ENCODE peak calls at places on chromosomes 11 and 22, in ten cellular contexts. One of them, this sample, is unnamed.

GRCh38 chr11:114036156-114036811 is 23.2 kb upstream of the ZBTB16 start:
- DNase-seq in tibial artery: peak; percentile 91
- DNase-seq in left ventricle myocardium inferior: peak; percentile 88
- DNase-seq in right atrium auricular region: peak; percentile 87
- DNase-seq in substantia nigra: peak; percentile 65
- DNase-seq in colonic mucosa: peak; percentile 86
- DNase-seq in tibial nerve: peak; percentile 73
- DNase-seq in breast epithelium: peak; percentile 86
- DNase-seq in esophagus squamous epithelium: no peak
- DNase-seq in PC-3: peak; percentile 79
- DNase-seq in this sample: peak; percentile 34

GRCh38 chr11:23947883-23948282 is 549.0 kb upstream of the LUZP2 start:
- DNase-seq in tibial artery: no peak
- DNase-seq in left ventricle myocardium inferior: no peak
- DNase-seq in right atrium auricular region: no peak
- DNase-seq in substantia nigra: no peak
- DNase-seq in colonic mucosa: no peak
- DNase-seq in tibial nerve: no peak
- DNase-seq in breast epithelium: no peak
- DNase-seq in esophagus squamous epithelium: no peak
- DNase-seq in PC-3: no peak
- DNase-seq in this sample: no peak

GRCh38 chr11:133157180-133157579 is 375.1 kb downstream of the OPCML start:
- DNase-seq in tibial artery: no peak
- DNase-seq in left ventricle myocardium inferior: no peak
- DNase-seq in right atrium auricular region: no peak
- DNase-seq in substantia nigra: no peak
- DNase-seq in colonic mucosa: no peak
- DNase-seq in tibial nerve: no peak
- DNase-seq in breast epithelium: no peak
- DNase-seq in esophagus squamous epithelium: no peak
- DNase-seq in PC-3: no peak
- DNase-seq in this sample: no peak

GRCh38 chr22:39712081-39712480 is 141.5 kb downstream of the CACNA1I start:
- DNase-seq in tibial artery: no peak
- DNase-seq in left ventricle myocardium inferior: no peak
- DNase-seq in right atrium auricular region: no peak
- DNase-seq in substantia nigra: no peak
- DNase-seq in colonic mucosa: no peak
- DNase-seq in tibial nerve: no peak
- DNase-seq in breast epithelium: no peak
- DNase-seq in esophagus squamous epithelium: no peak
- DNase-seq in PC-3: no peak
- DNase-seq in this sample: no peak

GRCh38 chr11:47060807-47061206 is 115.9 kb downstream of the ARFGAP2 start:
- DNase-seq in tibial artery: no peak
- DNase-seq in left ventricle myocardium inferior: no peak
- DNase-seq in right atrium auricular region: no peak
- DNase-seq in substantia nigra: no peak
- DNase-seq in colonic mucosa: no peak
- DNase-seq in tibial nerve: no peak
- DNase-seq in breast epithelium: no peak
- DNase-seq in esophagus squamous epithelium: no peak
- DNase-seq in PC-3: peak; percentile 4
- DNase-seq in this sample: no peak

GRCh38 chr11:2704356-2704755 is 4.6 kb upstream of the KCNQ1OT1 start:
- DNase-seq in tibial artery: no peak
- DNase-seq in left ventricle myocardium inferior: peak; percentile 3
- DNase-seq in right atrium auricular region: no peak
- DNase-seq in substantia nigra: no peak
- DNase-seq in colonic mucosa: no peak
- DNase-seq in tibial nerve: no peak
- DNase-seq in breast epithelium: no peak
- DNase-seq in esophagus squamous epithelium: no peak
- DNase-seq in PC-3: no peak
- DNase-seq in this sample: no peak

GRCh38 chr11:45880772-45881570 is 4.5 kb upstream of the MAPK8IP1 start:
- DNase-seq in tibial artery: no peak
- DNase-seq in left ventricle myocardium inferior: no peak
- DNase-seq in right atrium auricular region: no peak
- DNase-seq in substantia nigra: no peak
- DNase-seq in colonic mucosa: no peak
- DNase-seq in tibial nerve: no peak
- DNase-seq in breast epithelium: no peak
- DNase-seq in esophagus squamous epithelium: no peak
- DNase-seq in PC-3: no peak
- DNase-seq in this sample: no peak

GRCh38 chr11:116733959-116734517 is 38.7 kb downstream of the BUD13 start:
- DNase-seq in tibial artery: peak; percentile 10
- DNase-seq in left ventricle myocardium inferior: no peak
- DNase-seq in right atrium auricular region: no peak
- DNase-seq in substantia nigra: no peak
- DNase-seq in colonic mucosa: no peak
- DNase-seq in tibial nerve: no peak
- DNase-seq in breast epithelium: peak; percentile 17
- DNase-seq in esophagus squamous epithelium: no peak
- DNase-seq in PC-3: no peak
- DNase-seq in this sample: no peak

GRCh38 chr11:70577948-70578347 is 179.6 kb downstream of the CTTN start:
- DNase-seq in tibial artery: peak; percentile 47
- DNase-seq in left ventricle myocardium inferior: no peak
- DNase-seq in right atrium auricular region: no peak
- DNase-seq in substantia nigra: no peak
- DNase-seq in colonic mucosa: no peak
- DNase-seq in tibial nerve: no peak
- DNase-seq in breast epithelium: no peak
- DNase-seq in esophagus squamous epithelium: no peak
- DNase-seq in PC-3: no peak
- DNase-seq in this sample: no peak

GRCh38 chr11:3230636-3231549 is 1.3 kb downstream of the MRGPRE start:
- DNase-seq in tibial artery: no peak
- DNase-seq in left ventricle myocardium inferior: no peak
- DNase-seq in right atrium auricular region: peak; percentile 43
- DNase-seq in substantia nigra: no peak
- DNase-seq in colonic mucosa: no peak
- DNase-seq in tibial nerve: no peak
- DNase-seq in breast epithelium: no peak
- DNase-seq in esophagus squamous epithelium: no peak
- DNase-seq in PC-3: no peak
- DNase-seq in this sample: no peak

GRCh38 chr22:49774499-49775151 is 53.0 kb downstream of the BRD1 start:
- DNase-seq in tibial artery: no peak
- DNase-seq in left ventricle myocardium inferior: no peak
- DNase-seq in right atrium auricular region: no peak
- DNase-seq in substantia nigra: no peak
- DNase-seq in colonic mucosa: no peak
- DNase-seq in tibial nerve: no peak
- DNase-seq in breast epithelium: no peak
- DNase-seq in esophagus squamous epithelium: no peak
- DNase-seq in PC-3: no peak
- DNase-seq in this sample: no peak

GRCh38 chr22:45709004-45709739 is 37.5 kb downstream of the ATXN10 start:
- DNase-seq in tibial artery: no peak
- DNase-seq in left ventricle myocardium inferior: no peak
- DNase-seq in right atrium auricular region: no peak
- DNase-seq in substantia nigra: no peak
- DNase-seq in colonic mucosa: no peak
- DNase-seq in tibial nerve: no peak
- DNase-seq in breast epithelium: no peak
- DNase-seq in esophagus squamous epithelium: no peak
- DNase-seq in PC-3: peak; percentile 74
- DNase-seq in this sample: no peak

GRCh38 chr11:61972796-61973602 is 5.6 kb upstream of the FTH1 start:
- DNase-seq in tibial artery: peak; percentile 74
- DNase-seq in left ventricle myocardium inferior: no peak
- DNase-seq in right atrium auricular region: no peak
- DNase-seq in substantia nigra: no peak
- DNase-seq in colonic mucosa: peak; percentile 54
- DNase-seq in tibial nerve: no peak
- DNase-seq in breast epithelium: peak; percentile 51
- DNase-seq in esophagus squamous epithelium: no peak
- DNase-seq in PC-3: peak; percentile 96
- DNase-seq in this sample: no peak

GRCh38 chr11:48384670-48385069 is 18.4 kb upstream of the OR4C5 start:
- DNase-seq in tibial artery: no peak
- DNase-seq in left ventricle myocardium inferior: no peak
- DNase-seq in right atrium auricular region: no peak
- DNase-seq in substantia nigra: no peak
- DNase-seq in colonic mucosa: no peak
- DNase-seq in tibial nerve: no peak
- DNase-seq in breast epithelium: no peak
- DNase-seq in esophagus squamous epithelium: no peak
- DNase-seq in PC-3: no peak
- DNase-seq in this sample: no peak

GRCh38 chr11:117780456-117780855 is 16.6 kb downstream of the DSCAML1 start:
- DNase-seq in tibial artery: no peak
- DNase-seq in left ventricle myocardium inferior: no peak
- DNase-seq in right atrium auricular region: no peak
- DNase-seq in substantia nigra: no peak
- DNase-seq in colonic mucosa: no peak
- DNase-seq in tibial nerve: no peak
- DNase-seq in breast epithelium: no peak
- DNase-seq in esophagus squamous epithelium: no peak
- DNase-seq in PC-3: no peak
- DNase-seq in this sample: no peak

GRCh38 chr11:73810637-73811036 is 23.0 kb downstream of the MRPL48 start:
- DNase-seq in tibial artery: no peak
- DNase-seq in left ventricle myocardium inferior: no peak
- DNase-seq in right atrium auricular region: no peak
- DNase-seq in substantia nigra: no peak
- DNase-seq in colonic mucosa: no peak
- DNase-seq in tibial nerve: no peak
- DNase-seq in breast epithelium: no peak
- DNase-seq in esophagus squamous epithelium: no peak
- DNase-seq in PC-3: no peak
- DNase-seq in this sample: no peak
- H3K27ac ChIP-seq in tibial artery: no peak overlapping the region
- H3K27ac ChIP-seq in left ventricle myocardium inferior: no peak overlapping the region
- H3K27ac ChIP-seq in right atrium auricular region: no peak overlapping the region
- H3K27ac ChIP-seq in substantia nigra: no peak overlapping the region
- H3K27ac ChIP-seq in colonic mucosa: no peak overlapping the region
- H3K27ac ChIP-seq in tibial nerve: no peak overlapping the region
- H3K27ac ChIP-seq in breast epithelium: no peak overlapping the region
- H3K27ac ChIP-seq in esophagus squamous epithelium: no peak overlapping the region
- H3K27ac ChIP-seq in PC-3: no peak overlapping the region
- H3K27ac ChIP-seq in this sample: no peak overlapping the region

DNA sequence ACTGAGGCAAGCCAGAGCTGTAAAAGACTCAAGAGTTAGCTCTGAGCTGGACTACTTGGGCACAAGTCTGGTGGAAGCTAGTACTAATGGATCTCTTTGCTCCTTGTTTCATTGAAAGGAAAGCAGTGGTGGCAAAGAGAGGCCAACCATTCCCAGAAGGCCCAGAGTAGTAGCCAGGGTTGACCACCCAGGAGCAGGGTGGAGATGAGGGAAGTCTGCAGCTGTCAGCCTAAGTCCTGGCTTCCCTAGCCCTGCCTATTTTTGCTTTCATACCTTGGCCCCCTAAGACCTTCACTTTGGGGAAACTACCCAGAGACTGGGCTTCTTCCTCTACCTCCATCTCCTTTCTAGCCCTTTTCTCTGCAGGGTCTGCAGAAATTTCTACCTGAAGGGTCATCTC is 155.0 kb upstream of the NCAM1 start:
- DNase-seq in tibial artery: no peak
- DNase-seq in left ventricle myocardium inferior: no peak
- DNase-seq in right atrium auricular region: no peak
- DNase-seq in substantia nigra: no peak
- DNase-seq in colonic mucosa: no peak
- DNase-seq in tibial nerve: no peak
- DNase-seq in breast epithelium: no peak
- DNase-seq in esophagus squamous epithelium: no peak
- DNase-seq in PC-3: no peak
- DNase-seq in this sample: no peak
- H3K27ac ChIP-seq in tibial artery: no peak overlapping the region
- H3K27ac ChIP-seq in left ventricle myocardium inferior: no peak overlapping the region
- H3K27ac ChIP-seq in right atrium auricular region: no peak overlapping the region
- H3K27ac ChIP-seq in substantia nigra: no peak overlapping the region
- H3K27ac ChIP-seq in colonic mucosa: no peak overlapping the region
- H3K27ac ChIP-seq in tibial nerve: no peak overlapping the region
- H3K27ac ChIP-seq in breast epithelium: no peak overlapping the region
- H3K27ac ChIP-seq in esophagus squamous epithelium: no peak overlapping the region
- H3K27ac ChIP-seq in PC-3: no peak overlapping the region
- H3K27ac ChIP-seq in this sample: no peak overlapping the region

DNA sequence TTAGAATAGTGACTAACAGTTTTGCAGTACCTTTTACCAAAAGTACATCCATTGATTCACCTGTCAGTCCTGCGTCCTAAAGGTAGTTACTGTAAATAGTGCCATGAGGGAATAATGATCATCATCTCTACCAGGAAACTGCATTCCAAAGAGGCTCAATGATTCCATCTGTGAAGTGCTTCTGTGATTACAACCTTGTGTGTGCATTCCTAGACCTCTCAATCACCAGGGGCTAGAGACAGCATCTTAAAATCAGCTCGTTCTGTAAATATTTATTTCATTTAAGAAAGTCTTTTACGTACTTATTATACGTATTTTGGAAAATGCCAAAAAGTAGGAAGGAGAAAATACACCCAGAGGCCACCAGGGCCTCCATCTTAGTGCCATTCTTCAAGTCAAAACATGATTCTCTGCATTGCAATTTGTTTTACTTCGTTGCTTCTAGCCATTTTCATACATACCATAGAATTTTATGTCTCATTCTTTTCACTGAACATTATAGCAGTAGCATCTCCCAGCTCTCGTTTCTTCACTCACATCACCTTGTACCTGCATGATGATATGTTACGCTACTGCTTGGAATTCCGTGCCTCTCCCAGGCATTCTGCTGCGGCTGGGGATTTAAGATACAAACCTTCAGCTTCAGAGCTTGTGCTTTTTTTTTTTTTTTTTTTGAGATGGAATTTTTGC is 117.0 kb downstream of the SEZ6L start:
- DNase-seq in tibial artery: no peak
- DNase-seq in left ventricle myocardium inferior: no peak
- DNase-seq in right atrium auricular region: no peak
- DNase-seq in substantia nigra: no peak
- DNase-seq in colonic mucosa: no peak
- DNase-seq in tibial nerve: no peak
- DNase-seq in breast epithelium: no peak
- DNase-seq in esophagus squamous epithelium: no peak
- DNase-seq in PC-3: no peak
- DNase-seq in this sample: no peak
- H3K27ac ChIP-seq in tibial artery: no peak overlapping the region
- H3K27ac ChIP-seq in left ventricle myocardium inferior: no peak overlapping the region
- H3K27ac ChIP-seq in right atrium auricular region: no peak overlapping the region
- H3K27ac ChIP-seq in substantia nigra: no peak overlapping the region
- H3K27ac ChIP-seq in colonic mucosa: no peak overlapping the region
- H3K27ac ChIP-seq in tibial nerve: no peak overlapping the region
- H3K27ac ChIP-seq in breast epithelium: no peak overlapping the region
- H3K27ac ChIP-seq in esophagus squamous epithelium: no peak overlapping the region
- H3K27ac ChIP-seq in PC-3: no peak overlapping the region
- H3K27ac ChIP-seq in this sample: no peak overlapping the region

DNA sequence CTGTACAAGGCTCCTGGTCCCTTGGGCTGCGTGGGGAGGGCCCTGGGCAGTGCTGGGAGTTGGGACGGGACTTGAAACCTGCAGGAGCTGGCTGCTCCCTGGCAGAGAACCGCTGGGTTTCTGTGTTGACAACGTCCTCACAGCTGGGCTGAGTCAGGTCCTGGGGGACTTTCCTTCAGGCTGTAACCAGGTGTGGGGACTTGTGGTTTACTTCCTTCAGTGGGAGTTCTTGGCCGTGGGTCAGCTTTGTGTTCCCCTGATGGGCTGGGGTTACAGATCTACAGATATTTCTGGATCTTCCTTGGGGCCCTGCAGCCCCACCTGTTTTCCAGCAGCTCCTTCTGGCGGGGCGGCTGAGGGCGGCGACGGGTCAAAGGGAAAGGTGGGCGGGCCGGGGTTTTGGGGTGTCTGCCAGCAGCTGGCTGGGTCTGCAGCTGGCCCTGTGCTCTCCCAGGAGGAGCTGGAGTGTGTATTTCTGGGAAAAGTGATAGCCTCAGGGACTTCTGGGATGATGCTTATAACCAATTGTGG is 18.9 kb downstream of the ST14 start:
- DNase-seq in tibial artery: no peak
- DNase-seq in left ventricle myocardium inferior: peak; percentile 38
- DNase-seq in right atrium auricular region: no peak
- DNase-seq in substantia nigra: no peak
- DNase-seq in colonic mucosa: peak; percentile 75
- DNase-seq in tibial nerve: no peak
- DNase-seq in breast epithelium: no peak
- DNase-seq in esophagus squamous epithelium: no peak
- DNase-seq in PC-3: no peak
- DNase-seq in this sample: no peak
- H3K27ac ChIP-seq in tibial artery: no peak overlapping the region
- H3K27ac ChIP-seq in left ventricle myocardium inferior: peak overlapping the region; percentile 89
- H3K27ac ChIP-seq in right atrium auricular region: peak overlapping the region; percentile 45
- H3K27ac ChIP-seq in substantia nigra: no peak overlapping the region
- H3K27ac ChIP-seq in colonic mucosa: peak overlapping the region; percentile 94
- H3K27ac ChIP-seq in tibial nerve: no peak overlapping the region
- H3K27ac ChIP-seq in breast epithelium: peak overlapping the region; percentile 75
- H3K27ac ChIP-seq in esophagus squamous epithelium: peak overlapping the region; percentile 78
- H3K27ac ChIP-seq in PC-3: no peak overlapping the region
- H3K27ac ChIP-seq in this sample: no peak overlapping the region

This sample was measured in caudate nucleus.